ENCODE peak calls at places on chromosome 15, in six cellular contexts. A is endothelial cell of umbilical vein, G is neural progenitor cell, L is A549, H is PC-9, F is neuronal stem cell. C is an unnamed sample.

GRCh38 chr15:96166223-96167200 is 164.0 kb upstream of the NR2F2 start:
- DNase-seq in A (no peak), G (peak), L (no peak), H (no peak), F (peak), C (no peak)

GRCh38 chr15:37094542-37095196 is 5.7 kb downstream of the MEIS2 start:
- DNase-seq in A (peak), G (no peak), L (no peak), H (no peak), F (peak), C (no peak)

GRCh38 chr15:48688493-48688892 is 43.0 kb upstream of the FBN1 start:
- DNase-seq in A (no peak), G (no peak), L (no peak), H (no peak), F (no peak), C (no peak)

GRCh38 chr15:45801543-45801942 is 166.7 kb downstream of the SQOR start:
- DNase-seq in A (no peak), G (no peak), L (no peak), H (no peak), F (no peak), C (no peak)

GRCh38 chr15:46442196-46442595 is 807.4 kb downstream of the SQOR start:
- DNase-seq in A (no peak), G (no peak), L (no peak), H (no peak), F (no peak), C (peak)

GRCh38 chr15:46277994-46278885 is 643.4 kb downstream of the SQOR start:
- DNase-seq in A (no peak), G (peak), L (no peak), H (no peak), F (no peak), C (no peak)

GRCh38 chr15:89860851-89861360 is 32.9 kb downstream of the AP3S2 start:
- DNase-seq in A (no peak), G (no peak), L (no peak), H (no peak), F (no peak), C (no peak)

GRCh38 chr15:99416191-99417188 is 149.3 kb upstream of the MEF2A start:
- DNase-seq in A (no peak), G (peak), L (no peak), H (no peak), F (no peak), C (no peak)

GRCh38 chr15:37767841-37768455 is 166.5 kb upstream of the TMCO5A start:
- DNase-seq in A (no peak), G (no peak), L (no peak), H (no peak), F (no peak), C (no peak)

GRCh38 chr15:85879334-85880163 is 84.8 kb upstream of the KLHL25 start:
- DNase-seq in A (no peak), G (no peak), L (no peak), H (no peak), F (no peak), C (peak)

GRCh38 chr15:95129589-95129988 is 898.2 kb downstream of the MCTP2 start:
- DNase-seq in A (peak), G (no peak), L (no peak), H (no peak), F (no peak), C (no peak)

GRCh38 chr15:64461577-64462162 is 1.3 kb downstream of the ZNF609 start:
- DNase-seq in A (peak), G (peak), L (peak), H (no peak), F (peak), C (no peak)

GRCh38 chr15:88393719-88394519 is 73.3 kb downstream of the MRPL46 start:
- DNase-seq in A (no peak), G (no peak), L (no peak), H (no peak), F (no peak), C (no peak)

GRCh38 chr15:98146031-98146430 is 185.5 kb downstream of the ARRDC4 start:
- DNase-seq in A (no peak), G (no peak), L (no peak), H (no peak), F (no peak), C (no peak)

GRCh38 chr15:100879046-100879445 is 585 bp upstream of the ALDH1A3 start:
- DNase-seq in A (no peak), G (peak), L (peak), H (no peak), F (no peak), C (peak)

GRCh38 chr15:85689729-85690128 is 105.0 kb downstream of the KLHL25 start:
- DNase-seq in A (peak), G (peak), L (no peak), H (no peak), F (peak), C (no peak)

GRCh38 chr15:66877558-66878285 is 175.7 kb downstream of the SMAD6 start:
- DNase-seq in A (no peak), G (no peak), L (no peak), H (no peak), F (no peak), C (no peak)

GRCh38 chr15:31338879-31339557 is 12.4 kb downstream of the KLF13 start:
- DNase-seq in A (peak), G (no peak), L (peak), H (no peak), F (no peak), C (no peak)

GRCh38 chr15:48253186-48253585 is 47.1 kb downstream of the SLC12A1 start:
- DNase-seq in A (no peak), G (no peak), L (no peak), H (no peak), F (no peak), C (no peak)

GRCh38 chr15:27449041-27449440 is 478.1 kb downstream of the GABRG3 start:
- DNase-seq in A (no peak), G (peak), L (no peak), H (no peak), F (no peak), C (no peak)

GRCh38 chr15:84819291-84819768 is 2.2 kb downstream of the ALPK3 start:
- DNase-seq in A (peak), G (peak), L (no peak), H (no peak), F (no peak), C (no peak)

GRCh38 chr15:94523873-94524272 is 292.5 kb downstream of the MCTP2 start:
- DNase-seq in A (no peak), G (no peak), L (no peak), H (no peak), F (no peak), C (no peak)

GRCh38 chr15:51322622-51323296 is 15.6 kb downstream of the CYP19A1 start:
- DNase-seq in A (no peak), G (no peak), L (no peak), H (no peak), F (no peak), C (no peak)

GRCh38 chr15:25175789-25176615 is 221.2 kb downstream of the SNRPN start:
- DNase-seq in A (no peak), G (no peak), L (no peak), H (no peak), F (no peak), C (no peak)

GRCh38 chr15:55687792-55688191 is 55.2 kb downstream of the PRTG start:
- DNase-seq in A (no peak), G (peak), L (no peak), H (no peak), F (no peak), C (no peak)

GRCh38 chr15:59172289-59172901 is 34.2 kb upstream of the LDHAL6B start:
- DNase-seq in A (no peak), G (no peak), L (no peak), H (no peak), F (no peak), C (no peak)

GRCh38 chr15:70023064-70023768 is 74.5 kb downstream of the TLE3 start:
- DNase-seq in A (peak), G (no peak), L (no peak), H (peak), F (no peak), C (peak)

GRCh38 chr15:87758739-87759457 is 497.6 kb downstream of the NTRK3 start:
- DNase-seq in A (no peak), G (no peak), L (no peak), H (no peak), F (no peak), C (no peak)

GRCh38 chr15:83066034-83066760 is 855 bp downstream of the BTBD1 start:
- DNase-seq in A (peak), G (peak), L (no peak), H (no peak), F (peak), C (no peak)

GRCh38 chr15:66919421-66919820 is 146.0 kb upstream of the SMAD3 start:
- DNase-seq in A (no peak), G (no peak), L (no peak), H (no peak), F (no peak), C (no peak)

GRCh38 chr15:82832601-82833209 is 23.3 kb downstream of the WHAMM start:
- DNase-seq in A (peak), G (no peak), L (peak), H (peak), F (no peak), C (no peak)

DNA sequence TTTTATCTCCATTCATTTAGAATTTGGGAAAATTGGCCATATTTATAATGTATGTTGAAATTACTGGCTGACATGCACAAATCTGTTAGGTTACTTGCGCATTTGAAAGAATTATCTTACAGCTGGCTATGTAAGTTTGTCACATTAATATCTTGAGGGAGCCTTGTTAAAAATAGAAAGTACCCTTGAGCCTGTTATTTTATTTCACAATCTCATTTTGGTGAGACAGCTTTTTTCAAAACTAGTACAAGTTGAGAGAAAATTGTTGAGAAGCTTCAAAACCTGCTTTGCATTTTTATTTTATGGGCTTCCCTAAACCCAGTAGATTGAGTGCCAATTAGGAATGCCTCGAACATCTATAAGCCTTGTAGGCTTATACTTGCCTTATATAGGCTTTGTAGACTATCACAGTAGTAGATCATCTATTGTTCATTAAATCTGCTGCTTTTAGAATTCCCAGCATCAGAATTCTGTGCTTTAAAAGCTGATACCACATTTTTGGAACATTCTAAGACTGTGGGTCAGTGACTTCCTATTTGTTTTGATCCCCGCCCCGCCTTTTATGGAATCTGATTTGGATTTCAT is 6.3 kb downstream of the IDH3A start:
- DNase-seq in A (no peak), G (no peak), L (no peak), H (no peak), F (no peak), C (no peak)
- H3K4me2 ChIP-seq in A (no peak), G (no peak), L (no peak), H (no peak), F (no peak), C (no peak)

DNA sequence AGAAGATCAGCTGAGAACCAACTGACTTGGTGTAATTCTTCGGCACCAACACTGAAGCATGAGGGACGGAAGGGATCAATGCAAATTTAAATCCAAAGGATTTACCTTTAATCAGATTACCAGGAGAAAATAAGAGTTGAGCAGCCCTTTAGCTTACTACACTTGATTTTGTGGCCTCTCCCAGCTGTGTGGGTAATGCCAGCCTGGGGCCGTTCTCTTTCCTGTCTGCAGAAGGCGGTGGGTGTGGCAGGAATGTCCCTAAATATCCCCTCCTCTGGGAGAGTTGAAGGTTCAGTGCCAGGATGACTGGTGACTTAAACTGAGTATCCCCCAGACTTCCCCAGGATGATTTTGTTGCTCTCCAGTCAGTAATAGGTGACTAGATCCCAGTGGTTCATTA is 22.9 kb downstream of the MAPKBP1 start:
- DNase-seq in A (no peak), G (no peak), L (no peak), H (no peak), F (no peak), C (no peak)
- H3K4me2 ChIP-seq in A (peak), G (no peak), L (no peak), H (no peak), F (no peak), C (no peak)

GRCh38 chr15:41851167-41851523 is 12.5 kb downstream of the PLA2G4B start:
- DNase-seq in A (no peak), G (no peak), L (no peak), H (no peak), F (no peak), C (no peak)
- H3K4me2 ChIP-seq in A (no peak), G (no peak), L (no peak), H (no peak), F (no peak), C (no peak)

GRCh38 chr15:72112111-72112510 is 5.8 kb downstream of the MYO9A start:
- DNase-seq in A (no peak), G (no peak), L (no peak), H (no peak), F (no peak), C (no peak)
- H3K4me2 ChIP-seq in A (no peak), G (no peak), L (no peak), H (no peak), F (no peak), C (no peak)

GRCh38 chr15:63054985-63055384 is 12.4 kb downstream of the TPM1 start:
- DNase-seq in A (peak), G (no peak), L (no peak), H (no peak), F (no peak), C (no peak)
- H3K4me2 ChIP-seq in A (no peak), G (no peak), L (peak), H (no peak), F (no peak), C (no peak)

DNA sequence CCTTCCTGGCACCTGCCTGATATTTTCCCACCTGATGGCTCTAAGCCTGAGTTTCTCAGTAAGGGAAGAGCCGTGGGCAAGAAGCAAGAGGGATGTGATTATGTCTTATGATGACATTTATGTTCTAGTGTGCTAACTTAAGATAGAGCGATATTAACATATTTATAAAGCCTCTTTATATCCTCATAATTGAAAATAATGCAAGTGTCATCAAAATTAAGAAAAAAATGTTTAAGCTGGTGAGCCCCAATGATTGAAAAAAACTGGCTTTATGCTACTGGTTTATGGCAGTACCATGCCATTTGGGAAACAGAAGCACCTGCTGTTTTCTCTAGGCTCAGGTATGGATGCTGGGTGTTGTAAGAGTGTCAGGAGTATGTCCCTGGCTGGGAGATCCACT is 431.5 kb upstream of the TPM1 start:
- DNase-seq in A (no peak), G (no peak), L (no peak), H (no peak), F (no peak), C (no peak)
- H3K4me2 ChIP-seq in A (no peak), G (no peak), L (no peak), H (no peak), F (no peak), C (no peak)

GRCh38 chr15:68340711-68341671 is 63.4 kb downstream of the FEM1B start:
- DNase-seq in A (peak), G (no peak), L (no peak), H (no peak), F (no peak), C (no peak)

GRCh38 chr15:68344600-68344999 is 67.1 kb downstream of the FEM1B start:
- DNase-seq in A (no peak), G (no peak), L (no peak), H (peak), F (no peak), C (peak)

GRCh38 chr15:68341851-68342336 is 64.3 kb downstream of the FEM1B start:
- DNase-seq in A (no peak), G (no peak), L (no peak), H (no peak), F (no peak), C (no peak)

GRCh38 chr15:68343579-68344225 is 66.2 kb downstream of the FEM1B start:
- DNase-seq in A (no peak), G (no peak), L (no peak), H (no peak), F (no peak), C (no peak)

DNA sequence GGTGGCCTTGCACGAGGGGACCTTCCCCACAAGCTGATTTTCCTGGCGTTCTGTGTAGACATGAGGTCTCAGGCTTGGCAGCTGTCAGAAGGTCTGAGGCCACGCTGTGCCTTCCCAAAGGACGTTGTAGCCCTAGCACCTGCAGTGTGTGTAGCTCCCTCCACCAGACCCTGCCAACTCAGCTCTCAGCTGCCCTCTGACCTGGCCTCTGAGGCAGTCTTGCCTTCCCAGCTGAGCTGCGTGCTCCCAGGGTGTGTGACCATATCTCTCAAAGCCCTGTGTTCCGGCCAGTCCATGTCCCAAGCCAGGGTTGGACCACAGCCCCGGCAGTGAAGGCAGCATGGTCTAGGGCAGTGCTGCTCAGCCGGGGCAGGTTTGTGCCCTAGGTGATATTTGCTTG is 64.8 kb downstream of the FEM1B start:
- DNase-seq in A (no peak), G (no peak), L (no peak), H (no peak), F (no peak), C (no peak)
- H3K4me2 ChIP-seq in A (no peak), G (no peak), L (no peak), H (no peak), F (no peak), C (no peak)

GRCh38 chr15:54576303-54576935 is 598.2 kb downstream of the UNC13C start:
- DNase-seq in A (no peak), G (no peak), L (no peak), H (no peak), F (no peak), C (no peak)

GRCh38 chr15:54585063-54585462 is 606.8 kb downstream of the UNC13C start:
- DNase-seq in A (no peak), G (no peak), L (no peak), H (no peak), F (no peak), C (no peak)

GRCh38 chr15:54582863-54583643 is 604.8 kb downstream of the UNC13C start:
- DNase-seq in A (no peak), G (no peak), L (no peak), H (no peak), F (no peak), C (no peak)

GRCh38 chr15:54579855-54580254 is 601.6 kb downstream of the UNC13C start:
- DNase-seq in A (no peak), G (no peak), L (no peak), H (no peak), F (no peak), C (peak)

DNA sequence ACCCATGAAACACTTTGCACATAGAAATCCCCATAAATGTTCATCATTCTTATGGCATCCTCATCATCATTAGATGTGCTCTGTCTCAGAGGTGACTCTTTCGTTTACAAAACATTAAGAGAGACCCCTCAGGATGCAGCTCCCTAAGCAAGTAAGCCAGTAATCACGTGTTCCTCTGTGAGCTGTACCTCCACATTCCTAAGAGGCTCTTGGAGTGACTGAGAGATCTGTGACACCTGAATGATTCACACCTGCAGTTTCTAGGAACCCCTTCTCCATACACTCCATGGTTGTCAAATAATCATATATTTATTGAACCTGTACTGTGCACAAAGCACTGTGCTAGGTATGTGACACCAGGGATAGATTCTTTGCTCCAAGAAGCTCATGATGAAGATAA is 602.4 kb downstream of the UNC13C start:
- DNase-seq in A (no peak), G (no peak), L (no peak), H (no peak), F (no peak), C (no peak)
- H3K4me2 ChIP-seq in A (no peak), G (no peak), L (no peak), H (no peak), F (no peak), C (no peak)

DNA sequence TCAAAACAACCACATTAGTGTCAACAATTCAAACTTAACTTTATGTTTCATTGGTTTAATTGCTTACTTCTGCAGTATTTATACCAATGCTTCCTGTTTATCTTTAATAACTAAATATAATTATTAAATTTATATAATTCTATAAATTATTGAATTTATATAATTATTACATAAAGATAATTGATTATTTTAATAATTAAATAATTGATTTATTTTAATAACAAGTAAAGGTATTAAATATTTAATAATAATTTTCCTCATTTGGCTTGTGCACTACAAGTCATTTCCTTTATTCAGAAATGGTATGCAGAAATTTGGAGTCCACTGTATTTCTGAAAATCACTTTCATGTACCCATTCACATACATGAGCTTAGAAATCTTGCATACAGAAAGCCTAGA is 156.2 kb upstream of the NSMCE3 start:
- DNase-seq in A (no peak), G (no peak), L (no peak), H (no peak), F (no peak), C (no peak)
- H3K4me2 ChIP-seq in A (no peak), G (no peak), L (no peak), H (no peak), F (no peak), C (no peak)

GRCh38 chr15:62108411-62108810 is 41.6 kb downstream of the C2CD4A start:
- DNase-seq in A (peak), G (no peak), L (no peak), H (no peak), F (no peak), C (no peak)
- H3K4me2 ChIP-seq in A (peak), G (no peak), L (peak), H (no peak), F (no peak), C (no peak)

C was measured in trophoblast cell.